ENCODE peak calls at places on chromosomes 6 and 20, in five cellular contexts. S is ovary, Y is HepG2, T is A549, X is tibial nerve. U is an unnamed sample.

GRCh38 chr6:163670283-163670682 is 255.8 kb downstream of the QKI start:
- DNase-seq in S (no peak), Y (no peak), T (no peak), X (no peak), U (no peak)

GRCh38 chr20:25025986-25026605 is 31.8 kb downstream of the ACSS1 start:
- DNase-seq in S (no peak), Y (no peak), X (no peak), T (no peak), U (peak)

GRCh38 chr20:15446373-15446772 is 1109.0 kb upstream of the FLRT3 start:
- DNase-seq in X (no peak), Y (no peak), S (peak), T (no peak), U (no peak)

GRCh38 chr6:27894839-27895762 is 17.1 kb downstream of the OR2B2 start:
- DNase-seq in X (peak), S (peak), Y (peak), T (peak), U (peak)

GRCh38 chr6:153965996-153966395 is 73.0 kb upstream of the OPRM1 start:
- DNase-seq in Y (no peak), T (no peak), S (no peak), X (no peak), U (no peak)

GRCh38 chr6:112253842-112254816 is at the start of gene LAMA4:
- DNase-seq in S (peak), X (peak), Y (no peak), T (peak), U (peak)

GRCh38 chr20:10603378-10603777 is 70.4 kb downstream of the JAG1 start:
- DNase-seq in Y (no peak), T (no peak), S (no peak), X (no peak), U (no peak)

GRCh38 chr6:63537959-63538300 is 34.4 kb upstream of the LOC128125822 start:
- DNase-seq in S (no peak), X (no peak), T (no peak), Y (no peak), U (no peak)

GRCh38 chr6:157791461-157791860 is 31.6 kb upstream of the SNX9 start:
- DNase-seq in S (no peak), T (no peak), X (no peak), Y (no peak), U (no peak)

GRCh38 chr6:43129434-43130194 is 41.5 kb upstream of the SRF start:
- DNase-seq in Y (peak), T (peak), S (no peak), X (no peak), U (peak)

GRCh38 chr20:59779656-59780380 is 153.6 kb downstream of the SYCP2 start:
- DNase-seq in Y (no peak), T (no peak), X (no peak), S (no peak), U (no peak)

GRCh38 chr6:27188885-27189418 is 58.5 kb upstream of the PRSS16 start:
- DNase-seq in T (peak), Y (peak), X (peak), S (peak), U (peak)

GRCh38 chr6:167465497-167465896 is 140.6 kb downstream of the TTLL2 start:
- DNase-seq in X (no peak), T (no peak), Y (no peak), S (no peak), U (no peak)

GRCh38 chr6:17703256-17703694 is 3.5 kb downstream of the NUP153 start:
- DNase-seq in Y (peak), T (peak), S (peak), X (no peak), U (no peak)

DNA sequence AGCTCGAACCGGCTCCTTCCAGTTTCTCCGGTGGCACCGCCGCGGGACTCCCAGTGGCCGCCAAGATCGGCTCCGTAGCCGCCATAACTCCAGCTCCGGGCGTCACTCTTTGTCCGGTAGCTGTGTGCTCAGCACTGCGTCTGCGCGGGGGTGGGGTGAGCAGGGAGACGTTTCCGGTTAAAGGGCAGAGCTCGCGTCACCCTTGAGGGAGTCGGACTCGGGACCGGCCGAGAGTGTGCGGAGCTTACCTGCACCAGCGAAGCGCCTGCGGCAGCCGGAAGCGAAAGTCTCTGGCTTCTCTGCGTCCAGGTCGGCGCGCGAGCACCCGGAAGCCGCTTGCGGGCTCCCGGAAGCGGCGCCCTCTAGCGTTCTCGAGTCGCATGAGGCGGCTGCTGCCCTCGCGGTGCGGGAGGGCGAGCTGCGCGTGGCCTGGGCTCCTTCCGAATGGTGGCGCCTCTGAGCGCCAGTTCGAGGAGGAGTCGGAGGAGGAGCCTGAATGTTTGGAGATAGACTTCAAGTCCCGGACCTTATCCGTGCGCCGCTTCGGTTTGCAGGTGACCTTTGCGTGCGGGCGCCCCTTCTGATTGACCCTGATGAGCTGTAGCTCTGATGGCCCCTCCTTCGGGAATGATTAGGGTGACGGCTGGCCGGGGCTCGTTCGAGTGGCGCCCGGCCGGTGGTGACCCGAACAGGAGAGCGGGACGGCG is at the start of gene SCAND1:
- DNase-seq in X (peak), Y (peak), S (peak), T (peak), U (peak)
- TF ChIP-seq POLR2A in X (peak), Y (peak), S (peak), T (peak), U (peak)

DNA sequence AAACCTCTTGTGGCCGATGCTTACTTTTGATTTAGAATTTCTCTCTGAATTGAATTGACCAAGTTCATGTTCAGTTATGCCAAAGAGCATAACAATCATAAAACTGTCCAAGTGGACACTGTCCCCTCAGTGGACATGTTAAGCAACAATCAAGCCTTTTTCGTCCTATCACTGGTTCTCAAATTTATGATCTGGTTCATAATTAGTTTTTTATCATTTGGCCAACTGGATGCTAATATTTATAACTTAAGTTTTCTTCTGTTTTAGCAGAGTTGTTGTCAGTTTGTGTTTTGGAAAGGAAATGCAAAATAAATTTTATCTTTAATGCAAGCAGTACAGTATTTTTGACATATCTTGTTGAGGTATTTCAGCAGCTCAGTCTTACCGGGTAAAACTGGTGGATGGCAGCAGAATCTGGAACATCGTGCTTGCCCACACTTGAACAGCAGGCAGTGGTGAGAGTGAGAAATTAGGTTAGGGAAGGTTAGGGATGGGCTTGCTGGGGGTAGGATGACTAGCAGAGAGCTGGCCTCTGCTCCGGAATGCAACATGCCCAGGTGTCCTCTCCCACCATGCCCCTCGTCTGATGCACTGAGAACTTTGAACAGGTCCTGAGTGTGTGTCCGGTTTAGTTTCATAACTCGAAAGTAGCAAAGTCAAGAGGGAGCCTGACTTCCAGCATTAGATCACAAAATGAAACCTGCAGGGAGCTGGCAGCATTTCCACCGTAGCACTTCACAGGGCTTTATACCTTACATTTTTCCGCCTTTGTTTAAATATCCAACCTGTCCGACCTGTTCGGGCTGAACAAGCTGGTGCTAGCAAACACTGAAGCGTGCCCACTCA is 93.1 kb downstream of the RREB1 start:
- DNase-seq in X (no peak), Y (peak), S (no peak), T (no peak), U (peak)
- TF ChIP-seq EP300 in X (no peak), Y (peak), S (no peak), T (no peak), U (no peak)

DNA sequence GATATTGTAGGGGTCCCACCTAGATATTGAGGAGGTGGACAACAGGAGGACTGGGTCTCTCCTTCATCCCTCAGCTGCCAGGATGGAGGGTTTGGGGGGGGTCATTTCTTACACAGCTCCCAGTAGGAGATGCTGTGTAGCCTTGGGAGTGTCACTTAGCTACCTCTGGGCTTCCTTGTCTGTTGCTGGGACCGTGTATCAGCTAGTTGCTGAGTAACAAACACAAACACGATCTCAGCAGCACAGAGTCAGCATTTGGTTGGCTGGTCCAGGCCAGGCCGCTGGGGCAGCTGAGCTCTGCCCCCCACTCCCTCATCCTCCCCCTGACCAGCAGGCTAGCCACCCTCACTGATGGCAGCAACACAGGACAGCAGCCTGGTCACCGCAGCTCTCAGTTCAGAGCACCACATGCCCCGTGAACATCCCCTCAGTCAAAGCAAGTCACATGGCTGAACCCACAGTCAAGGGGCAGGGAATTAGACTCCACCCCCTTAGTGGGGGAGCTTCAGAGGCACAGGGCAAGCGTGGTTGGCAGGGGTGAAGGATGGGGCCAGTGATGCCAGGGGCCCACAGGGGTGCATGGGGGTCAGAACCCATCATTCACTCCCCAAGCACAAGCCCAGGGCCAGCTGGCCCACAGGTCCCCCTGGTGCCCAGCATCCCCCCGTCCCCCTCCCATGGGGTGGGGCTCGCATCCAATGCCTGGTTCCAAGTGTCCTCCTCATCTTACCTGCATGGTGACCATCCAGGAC is 112.5 kb downstream of the TAF4 start:
- DNase-seq in X (no peak), T (no peak), Y (no peak), S (no peak), U (no peak)
- H3K27ac ChIP-seq in X (no peak), T (no peak), Y (no peak), S (no peak), U (no peak)

DNA sequence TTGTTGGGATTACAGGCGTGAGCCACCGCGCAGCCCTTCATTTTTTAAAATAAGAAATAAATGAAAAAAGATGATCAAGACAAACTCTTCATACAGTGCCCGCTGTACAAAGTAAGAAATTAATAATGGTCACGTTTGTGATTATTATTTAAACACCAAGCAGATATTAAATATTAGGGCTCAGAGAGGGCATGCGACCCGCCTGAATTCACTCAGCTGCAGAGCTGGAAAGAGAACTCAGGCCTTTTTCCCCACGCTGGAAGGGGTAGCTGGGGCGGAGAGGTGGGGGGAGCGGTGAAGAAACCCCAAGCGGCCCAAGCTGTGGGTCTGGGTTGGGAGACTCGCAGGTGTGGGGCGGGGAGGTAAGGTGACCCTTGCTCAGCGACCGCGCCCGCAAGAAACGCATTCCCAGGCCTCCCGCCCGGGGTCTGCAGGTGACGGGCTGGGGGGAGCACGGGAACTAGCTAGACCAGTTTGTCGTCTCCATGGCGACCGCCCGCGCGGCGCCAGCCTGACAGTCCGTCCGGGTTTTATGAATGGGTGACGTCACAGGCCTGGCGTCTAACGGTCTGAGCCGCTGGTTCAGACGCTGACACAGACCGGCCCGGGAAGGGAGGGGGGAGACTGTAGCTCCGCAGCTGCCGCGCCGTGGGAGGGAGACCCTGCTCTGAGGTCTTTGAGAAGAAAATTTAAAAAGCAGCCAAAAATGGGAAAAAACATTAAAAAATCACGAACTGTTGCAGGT is 1.1 kb upstream of the ID1 start:
- DNase-seq in T (peak), Y (peak), X (peak), S (peak), U (peak)
- TF ChIP-seq POLR2A in T (peak), Y (peak), X (peak), S (peak), U (peak)

DNA sequence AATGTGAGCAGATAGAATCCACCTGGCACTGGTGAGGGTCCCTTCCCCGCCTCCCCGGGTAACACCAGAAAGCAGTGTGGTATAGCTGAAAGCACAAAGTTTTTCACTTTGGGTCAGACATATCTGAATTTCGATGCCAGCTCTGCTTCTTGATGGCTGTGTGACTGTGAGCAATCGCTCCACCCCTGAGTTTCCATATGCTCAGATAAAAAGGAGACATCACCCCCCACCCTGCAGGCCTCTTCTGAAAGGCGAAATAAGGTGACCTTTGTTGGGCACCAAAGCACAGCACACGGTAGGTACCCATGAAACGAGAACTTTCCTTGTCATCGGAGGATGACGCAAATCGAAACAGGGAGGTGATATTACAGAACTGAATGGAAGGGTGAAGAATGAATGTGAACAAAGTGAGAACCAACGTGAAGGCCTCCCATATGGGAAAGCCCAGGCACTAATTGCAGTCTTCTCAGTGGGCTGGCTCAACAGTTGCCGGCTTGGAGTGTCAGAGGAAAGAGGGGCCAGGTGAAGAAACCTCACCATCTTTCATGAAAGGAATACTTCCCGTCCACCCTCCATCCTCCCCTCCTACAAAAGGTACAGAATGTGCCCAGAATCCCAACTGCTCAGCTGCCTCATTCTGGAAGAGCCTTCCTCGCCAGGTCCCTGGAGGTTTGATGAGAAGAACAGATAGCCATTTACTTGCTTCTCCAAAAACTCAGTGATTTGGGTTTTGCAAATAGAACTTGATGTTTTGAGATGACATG is 61.8 kb downstream of the NFATC2 start:
- DNase-seq in X (no peak), S (no peak), Y (no peak), T (no peak), U (no peak)
- TF ChIP-seq EP300 in X (no peak), S (no peak), Y (no peak), T (no peak), U (no peak)

U was measured in transverse colon.